ENCODE peak calls at places on chromosomes 11 and 22, in seven cellular contexts. R is HCT116, S is mammary epithelial cell, X is Calu3, F is nephron progenitor cell, I is WTC11, G is astrocyte of the spinal cord. Z is an unnamed sample.

GRCh38 chr11:69609351-69609750 is 31.6 kb upstream of the CCND1 start:
- DNase-seq in R (no peak), S (no peak), X (no peak), F (no peak), I (no peak), G (peak), Z (no peak)

GRCh38 chr11:116852261-116853125 is 15.1 kb upstream of the APOA1 start:
- DNase-seq in R (no peak), S (peak), X (no peak), F (no peak), I (no peak), G (peak), Z (no peak)

GRCh38 chr11:64360403-64360980 is 1.5 kb downstream of the RPS6KA4 start:
- DNase-seq in R (no peak), S (no peak), X (no peak), F (no peak), I (no peak), G (no peak), Z (peak)

GRCh38 chr11:57476883-57477506 is 16.7 kb downstream of the RTN4RL2 start:
- DNase-seq in R (no peak), S (peak), X (peak), F (peak), I (peak), G (no peak), Z (peak)

GRCh38 chr11:68468217-68468828 is 7.8 kb downstream of the PPP6R3 start:
- DNase-seq in R (no peak), S (no peak), X (no peak), F (no peak), I (no peak), G (no peak), Z (peak)

GRCh38 chr11:72295471-72295870 is 51.5 kb upstream of the PHOX2A start:
- DNase-seq in R (no peak), S (no peak), X (no peak), F (no peak), I (no peak), G (no peak), Z (no peak)

GRCh38 chr11:18329196-18329870 is 7.0 kb downstream of the GTF2H1 start:
- DNase-seq in R (no peak), S (peak), X (no peak), F (no peak), I (no peak), G (no peak), Z (no peak)

GRCh38 chr11:69914286-69915150 is 95.3 kb upstream of the FGF3 start:
- DNase-seq in R (no peak), S (peak), X (peak), F (no peak), I (peak), G (no peak), Z (no peak)

GRCh38 chr11:57763568-57763967 is 2.0 kb downstream of the CTNND1 start:
- DNase-seq in R (no peak), S (peak), X (no peak), F (no peak), I (no peak), G (peak), Z (no peak)

GRCh38 chr22:38222797-38223119 is 21.0 kb downstream of the MAFF start:
- DNase-seq in R (no peak), S (peak), X (peak), F (no peak), I (no peak), G (no peak), Z (no peak)

DNA sequence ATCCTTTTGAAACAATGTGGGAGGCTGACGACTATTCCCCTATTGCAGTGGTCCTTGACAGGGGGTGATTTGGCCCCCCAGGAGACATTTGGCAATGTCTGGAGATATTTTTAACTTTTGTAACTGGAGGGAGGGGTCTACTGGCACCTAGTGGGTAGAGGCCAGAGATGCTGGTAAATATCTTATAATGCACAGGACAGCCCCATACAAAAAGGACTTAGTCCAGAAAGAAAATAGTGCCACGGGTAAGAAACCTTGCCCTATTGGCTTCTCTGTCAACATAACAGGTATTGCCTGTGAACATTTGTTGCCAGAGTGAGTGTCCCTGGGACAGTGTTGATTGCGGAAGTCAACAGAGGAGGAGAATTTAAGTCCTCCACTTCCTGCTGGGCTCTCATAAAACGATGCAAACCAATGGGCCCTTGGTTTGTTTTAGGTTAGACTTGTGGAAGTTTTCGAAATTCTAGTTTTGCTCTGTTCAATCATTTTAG is 101.6 kb downstream of the MAML2 start:
- DNase-seq in R (no peak), S (no peak), X (peak), F (no peak), I (no peak), G (no peak), Z (no peak)
- TF ChIP-seq CTCF in R (no peak), S (no peak), X (no peak), F (no peak), I (no peak), G (no peak), Z (peak)

DNA sequence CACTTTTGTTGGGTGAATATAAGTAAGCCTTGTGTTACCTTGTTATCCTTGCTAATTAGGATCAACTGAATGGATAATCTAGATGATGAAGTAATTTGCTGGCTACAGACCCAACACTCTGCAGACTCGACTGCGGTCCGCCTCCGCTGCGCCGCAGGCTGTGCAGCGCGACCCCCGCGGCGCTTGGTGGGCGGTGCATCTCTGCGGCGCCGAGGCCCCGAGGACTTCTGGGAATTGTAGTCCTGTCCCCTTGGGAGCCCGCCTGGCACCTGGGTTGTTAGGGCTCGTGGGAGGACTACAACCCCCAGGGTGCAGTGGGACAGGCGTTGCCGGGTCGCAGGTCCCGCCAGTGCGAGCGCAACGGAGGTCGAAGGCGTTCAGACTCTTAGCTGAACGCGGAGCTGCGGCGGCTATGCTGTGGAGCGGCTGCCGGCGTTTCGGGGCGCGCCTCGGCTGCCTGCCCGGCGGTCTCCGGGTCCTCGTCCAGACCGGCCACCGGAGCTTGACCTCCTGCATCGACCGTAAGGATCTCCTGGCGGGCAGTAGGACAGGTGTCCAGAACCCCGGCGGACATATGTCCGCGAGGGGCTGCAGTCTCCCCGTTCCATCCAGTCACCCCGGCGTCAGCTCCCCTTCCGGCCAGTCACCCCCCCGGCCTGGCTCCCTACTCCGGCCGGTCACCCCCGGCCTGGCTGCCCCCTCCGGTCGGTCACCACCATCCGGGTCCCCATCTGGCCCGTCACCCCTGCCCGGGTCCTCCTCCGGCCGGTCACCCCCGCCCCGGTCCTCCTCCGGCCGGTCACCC is at the start of the genes ACAD8 and THYN1:
- DNase-seq in R (peak), S (peak), X (peak), F (peak), I (peak), G (peak), Z (peak)
- TF ChIP-seq CTCF in R (no peak), S (no peak), X (no peak), F (no peak), I (no peak), G (no peak), Z (no peak)

GRCh38 chr11:128484172-128484571 is 103.2 kb downstream of the ETS1 start:
- DNase-seq in R (no peak), S (no peak), X (no peak), F (no peak), I (no peak), G (no peak), Z (no peak)
- TF ChIP-seq CTCF in R (peak), S (no peak), X (no peak), F (no peak), I (no peak), G (peak), Z (no peak)

DNA sequence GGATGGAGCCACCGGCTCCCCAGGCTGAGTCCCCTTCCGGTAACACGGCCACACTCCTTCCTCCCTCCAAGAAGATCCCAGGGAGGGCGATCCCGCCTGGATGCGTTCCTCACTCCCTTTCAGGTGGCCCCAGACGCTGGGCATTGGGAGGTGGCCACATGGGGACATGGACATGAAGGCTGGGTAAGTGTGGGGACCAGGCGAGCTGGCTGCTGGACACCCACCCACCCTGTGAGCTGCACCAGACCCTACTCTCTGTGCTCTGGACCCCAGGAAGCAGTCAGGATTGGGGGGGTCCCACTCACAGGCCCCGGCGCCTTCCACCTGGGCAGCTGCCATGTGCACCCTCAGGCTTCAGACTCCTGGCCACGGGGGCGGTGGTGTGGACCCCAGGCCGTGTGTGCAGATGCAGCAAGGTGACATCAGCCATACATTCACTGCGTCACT is 932.8 kb downstream of the BRD1 start:
- DNase-seq in R (no peak), S (no peak), X (no peak), F (no peak), I (no peak), G (no peak), Z (no peak)
- TF ChIP-seq CTCF in R (no peak), S (no peak), X (no peak), F (no peak), I (no peak), G (no peak), Z (no peak)

DNA sequence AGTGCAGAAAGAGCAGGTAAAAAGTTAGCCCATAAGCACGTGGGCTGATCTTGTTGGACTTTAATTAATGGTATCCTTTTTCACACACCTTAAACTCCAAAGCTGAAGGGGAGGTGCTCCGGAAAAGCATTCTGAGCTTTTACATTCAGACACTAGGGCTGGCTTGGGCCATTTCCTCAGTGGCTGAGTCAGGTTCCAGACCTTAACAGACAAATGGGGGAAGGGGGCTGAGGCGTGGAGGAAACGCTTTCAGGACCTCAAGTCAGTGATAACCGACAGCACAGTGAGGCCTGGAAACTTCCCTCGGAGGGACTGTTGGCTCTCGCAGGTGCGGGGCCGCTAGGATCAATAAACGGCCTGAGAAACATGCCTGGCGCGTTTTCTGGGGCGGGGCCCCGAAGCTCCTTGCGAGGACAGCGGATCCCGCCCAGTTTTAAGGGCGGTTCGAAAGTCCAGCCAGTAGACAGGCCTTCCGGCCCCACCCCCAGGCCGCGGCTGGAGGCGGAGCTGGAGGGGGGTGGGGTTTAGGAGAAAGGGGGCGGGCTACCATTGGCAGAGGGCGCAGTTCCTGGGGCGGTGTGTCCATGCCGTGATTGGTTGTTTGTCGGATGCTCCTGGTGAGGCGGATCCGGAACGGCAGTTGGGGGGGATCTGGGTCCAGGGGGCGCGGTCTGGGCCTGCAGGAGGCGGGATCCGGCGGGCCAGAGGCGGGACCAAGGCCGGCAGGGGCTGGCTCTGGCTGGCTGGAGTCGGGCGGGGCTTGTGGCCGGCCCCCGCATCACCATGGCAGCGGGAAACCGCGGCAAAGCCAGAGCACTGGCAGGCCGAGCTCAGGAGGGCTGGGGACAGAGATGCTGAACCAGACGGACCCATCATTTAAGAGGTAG is 8.0 kb downstream of the C11orf52 start:
- DNase-seq in R (peak), S (peak), X (peak), F (peak), I (peak), G (peak), Z (peak)
- TF ChIP-seq CTCF in R (no peak), S (no peak), X (no peak), F (no peak), I (no peak), G (no peak), Z (no peak)

DNA sequence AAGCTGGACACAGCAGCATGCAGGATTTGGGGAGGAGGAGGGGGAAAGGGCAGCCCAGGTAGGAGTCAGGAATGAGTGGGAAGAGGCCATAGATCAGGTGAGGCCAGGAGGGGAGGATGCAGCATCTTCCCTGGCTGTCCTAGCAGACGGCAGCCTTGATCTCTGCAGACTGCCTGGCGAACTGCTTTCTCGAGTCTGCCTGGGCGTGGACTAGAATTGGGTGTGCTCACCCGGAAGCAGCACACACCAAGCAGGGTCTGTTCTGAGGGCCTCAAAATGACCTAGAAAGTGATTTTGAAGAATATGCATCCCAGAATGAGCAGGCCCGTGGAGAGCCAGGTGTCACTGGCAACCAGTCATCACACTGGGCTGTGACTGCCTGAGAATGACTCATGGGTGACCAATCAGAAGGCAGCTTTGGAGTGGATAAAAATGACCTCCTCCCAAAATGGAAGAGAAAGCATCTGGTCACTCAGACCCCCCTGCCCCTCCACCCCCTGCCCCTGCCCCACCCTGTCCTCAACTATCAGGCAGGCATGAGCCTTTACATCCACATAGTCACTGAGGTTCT is 114.8 kb upstream of the NECTIN1 start:
- DNase-seq in R (no peak), S (peak), X (no peak), F (no peak), I (no peak), G (no peak), Z (no peak)
- TF ChIP-seq CTCF in R (no peak), S (no peak), X (no peak), F (no peak), I (no peak), G (no peak), Z (no peak)

Z was measured in GM20000.